ENCODE peak calls at places on chromosomes 1 and 21, in seven cellular contexts. R, B, D, N, A, H and S are unnamed samples.

GRCh38 chr21:30718239-30718909 is at the start of gene KRTAP21-3:
- DNase-seq in N (no peak), D (no peak), R (peak), H (no peak), A (no peak), B (no peak), S (no peak)

GRCh38 chr21:42309753-42310213 is 5.4 kb downstream of the TFF3 start:
- DNase-seq in N (peak), R (peak), B (peak), A (peak), H (no peak), D (peak), S (peak)

GRCh38 chr1:206050655-206051235 is 2.2 kb upstream of the RHEX start:
- DNase-seq in A (no peak), H (no peak), N (no peak), B (no peak), D (no peak), R (no peak), S (no peak)

GRCh38 chr21:34372321-34372720 is 3.0 kb upstream of the SMIM11 start:
- DNase-seq in A (no peak), N (no peak), H (no peak), R (no peak), B (no peak), D (no peak), S (no peak)

GRCh38 chr1:47554082-47554481 is 116.2 kb downstream of the FOXD2 start:
- DNase-seq in B (no peak), N (no peak), A (no peak), D (no peak), R (no peak), H (no peak), S (no peak)

GRCh38 chr1:215056584-215056983 is 26.0 kb upstream of the KCNK2 start:
- DNase-seq in A (no peak), D (no peak), B (no peak), N (no peak), R (peak), H (no peak), S (no peak)

GRCh38 chr1:50978144-50978851 is 8.3 kb downstream of the CDKN2C start:
- DNase-seq in R (peak), D (peak), H (peak), B (peak), A (peak), N (peak), S (peak)

GRCh38 chr1:110068646-110069301 is 1.7 kb downstream of the ALX3 start:
- DNase-seq in D (no peak), R (no peak), A (no peak), B (peak), H (no peak), N (no peak), S (peak)

GRCh38 chr1:54471588-54471987 is 65.4 kb upstream of the SSBP3 start:
- DNase-seq in D (peak), N (no peak), H (no peak), A (no peak), B (peak), R (no peak), S (no peak)

GRCh38 chr1:86018311-86018923 is 138.2 kb downstream of the COL24A1 start:
- DNase-seq in A (no peak), H (no peak), D (peak), R (peak), N (no peak), B (peak), S (peak)

GRCh38 chr21:15383588-15383987 is 318.8 kb upstream of the NRIP1 start:
- DNase-seq in B (no peak), N (no peak), H (no peak), R (no peak), D (no peak), A (no peak), S (no peak)

GRCh38 chr1:30382496-30382895 is 340.9 kb downstream of the MATN1 start:
- DNase-seq in D (no peak), R (no peak), A (no peak), N (no peak), H (no peak), B (no peak), S (no peak)

GRCh38 chr1:56202743-56203142 is 376.6 kb downstream of the PLPP3 start:
- DNase-seq in H (no peak), D (no peak), A (no peak), R (no peak), B (no peak), N (no peak), S (no peak)

GRCh38 chr1:1753607-1754005 is 24.7 kb downstream of the NADK start:
- DNase-seq in R (no peak), N (no peak), A (no peak), D (no peak), H (no peak), B (peak), S (no peak)

GRCh38 chr1:108897865-108898720 is 21.3 kb downstream of the GPSM2 start:
- DNase-seq in D (no peak), B (peak), R (peak), N (no peak), H (peak), A (peak), S (peak)

GRCh38 chr1:116667577-116668105 is at the start of gene IGSF3:
- DNase-seq in N (peak), B (peak), A (peak), H (peak), D (peak), R (peak), S (peak)

GRCh38 chr21:41958886-41959563 is 5.2 kb upstream of the C2CD2 start:
- DNase-seq in A (no peak), N (no peak), B (peak), D (no peak), R (peak), H (no peak), S (no peak)

GRCh38 chr1:109048335-109048734 is 6.4 kb upstream of the WDR47 start:
- DNase-seq in R (no peak), A (no peak), H (no peak), B (no peak), N (no peak), D (no peak), S (no peak)

GRCh38 chr1:233319272-233319671 is 8.3 kb upstream of the MAP3K21 start:
- DNase-seq in B (no peak), R (no peak), D (no peak), H (no peak), A (no peak), N (no peak), S (no peak)

GRCh38 chr21:32867587-32867986 is 96.0 kb upstream of the PAXBP1 start:
- DNase-seq in H (no peak), N (no peak), R (no peak), B (no peak), D (no peak), A (no peak), S (no peak)

GRCh38 chr1:156813750-156814570 is 2.7 kb downstream of the SH2D2A start:
- DNase-seq in B (peak), H (peak), D (peak), N (peak), A (peak), R (no peak), S (peak)

GRCh38 chr21:41410361-41410760 is 15.7 kb upstream of the MX1 start:
- DNase-seq in A (no peak), B (no peak), H (no peak), N (no peak), R (no peak), D (no peak), S (no peak)

GRCh38 chr21:16473965-16474364 is 744.2 kb downstream of the USP25 start:
- DNase-seq in D (no peak), A (no peak), R (no peak), N (no peak), B (no peak), H (peak), S (peak)